ENCODE peak calls at places on chromosomes 16 and 17, in eight cellular contexts. Q is Panc1, L is transverse colon, T is sigmoid colon, H is endothelial cell of umbilical vein, W is stomach, B is spleen, F is upper lobe of left lung. R is an unnamed sample. For H3K9me3, the result is how much of the 10 kb centered on the place peaks cover.

GRCh38 chr17:67834634-67835033 is 9.3 kb downstream of the BPTF start:
- DNase-seq in L (no peak), W (no peak), T (no peak), Q (no peak), H (no peak), F (no peak), B (no peak), R (no peak)

GRCh38 chr16:57029161-57030160 is 40.1 kb downstream of the NLRC5 start:
- DNase-seq in L (no peak), T (no peak), W (no peak), F (no peak), B (peak), H (no peak), Q (no peak), R (no peak)

GRCh38 chr17:47205419-47205963 is 3.7 kb upstream of the MYL4 start:
- DNase-seq in L (peak), T (peak), H (no peak), F (peak), B (peak), Q (no peak), W (peak), R (no peak)

GRCh38 chr16:27112093-27112811 is 45.5 kb downstream of the C16orf82 start:
- DNase-seq in F (no peak), Q (no peak), B (no peak), L (no peak), H (no peak), W (no peak), T (no peak), R (no peak)

GRCh38 chr17:48725294-48726064 is 2.5 kb downstream of the PRAC2 start:
- DNase-seq in F (no peak), L (no peak), W (no peak), H (no peak), B (no peak), T (peak), Q (no peak), R (no peak)

GRCh38 chr16:4591191-4591590 is 23.5 kb downstream of the UBALD1 start:
- DNase-seq in L (no peak), T (no peak), B (no peak), F (no peak), H (no peak), Q (no peak), W (no peak), R (no peak)

GRCh38 chr17:38334480-38335364 is 9.0 kb downstream of the GPR179 start:
- DNase-seq in B (no peak), Q (no peak), F (peak), H (no peak), W (no peak), L (no peak), T (no peak), R (no peak)

GRCh38 chr16:80337786-80338185 is 203.0 kb upstream of the DYNLRB2 start:
- DNase-seq in L (no peak), Q (no peak), B (no peak), W (no peak), T (no peak), H (no peak), F (no peak), R (no peak)

GRCh38 chr17:79839363-79840203 is at the start of gene CBX4:
- DNase-seq in B (peak), H (peak), F (peak), Q (no peak), T (peak), W (peak), L (peak), R (no peak)

GRCh38 chr17:10139560-10139959 is 58.8 kb downstream of the GAS7 start:
- DNase-seq in L (no peak), Q (no peak), T (no peak), F (no peak), B (no peak), W (no peak), H (no peak), R (no peak)

GRCh38 chr17:10136258-10136981 is 62.0 kb downstream of the GAS7 start:
- DNase-seq in T (no peak), H (no peak), B (no peak), F (no peak), L (no peak), Q (no peak), W (no peak), R (no peak)

GRCh38 chr17:10130263-10130662 is 68.1 kb downstream of the GAS7 start:
- DNase-seq in B (no peak), W (no peak), F (no peak), L (no peak), T (no peak), H (no peak), Q (no peak), R (no peak)

GRCh38 chr17:10130733-10131132 is 67.7 kb downstream of the GAS7 start:
- DNase-seq in Q (no peak), B (no peak), H (no peak), L (no peak), T (no peak), W (no peak), F (no peak), R (no peak)

GRCh38 chr17:10135539-10136257 is 62.7 kb downstream of the GAS7 start:
- DNase-seq in Q (no peak), H (no peak), T (peak), F (peak), W (peak), B (no peak), L (peak), R (no peak)
- H3K4me3 ChIP-seq in Q (no peak), H (no peak), T (no peak), F (no peak), W (no peak), B (no peak), L (no peak), R (no peak)

GRCh38 chr17:31572341-31572740 is 180.9 kb downstream of the RAB11FIP4 start:
- DNase-seq in T (no peak), L (no peak), B (no peak), F (no peak), W (no peak), Q (no peak), H (no peak), R (no peak)

GRCh38 chr17:31573861-31574260 is 182.4 kb downstream of the RAB11FIP4 start:
- DNase-seq in T (no peak), L (no peak), H (no peak), Q (no peak), F (no peak), W (no peak), B (no peak), R (no peak)

GRCh38 chr17:31570231-31570630 is 178.8 kb downstream of the RAB11FIP4 start:
- DNase-seq in L (no peak), W (no peak), T (no peak), H (no peak), B (no peak), Q (no peak), F (no peak), R (no peak)

GRCh38 chr17:31573047-31573446 is 181.6 kb downstream of the RAB11FIP4 start:
- DNase-seq in F (no peak), W (no peak), L (no peak), Q (no peak), T (no peak), B (no peak), H (no peak), R (no peak)

DNA sequence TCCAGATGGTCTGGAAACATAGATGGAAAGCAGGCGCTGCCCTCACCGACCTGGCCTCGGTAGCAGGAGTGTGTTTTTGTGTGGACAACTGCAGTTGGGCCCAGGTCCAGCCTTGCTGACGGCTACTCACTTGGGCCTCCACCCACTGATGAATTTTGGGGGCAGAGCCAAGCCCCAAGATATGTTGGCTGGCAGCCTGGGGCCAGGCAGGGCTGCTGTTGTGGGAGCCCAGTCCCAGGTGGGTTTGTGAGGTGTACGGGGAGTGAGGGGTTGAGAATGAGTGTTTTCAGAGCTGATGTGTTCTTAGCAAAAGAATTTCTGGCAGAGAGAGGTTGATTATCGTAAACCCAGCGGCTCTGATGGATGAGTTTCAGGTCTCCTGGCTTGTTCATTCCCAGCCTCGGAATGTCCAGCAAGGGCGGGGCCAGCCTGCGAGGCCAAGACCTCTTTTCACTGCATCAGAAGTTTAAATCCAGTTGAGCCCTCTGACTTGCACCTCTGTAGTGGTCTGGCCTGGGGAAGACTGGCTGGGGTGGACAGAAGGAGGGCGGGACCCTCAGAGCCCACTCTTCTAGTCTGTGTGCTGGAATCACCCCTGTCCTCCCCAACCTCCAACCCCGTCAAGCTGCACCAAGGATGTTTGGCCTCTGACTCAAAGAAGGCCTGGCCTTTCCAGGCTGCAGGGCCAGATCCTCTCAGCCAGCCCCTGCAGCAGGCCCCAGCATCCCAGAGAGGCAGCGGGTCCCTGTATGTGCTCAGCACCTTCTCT is 179.8 kb downstream of the RAB11FIP4 start:
- DNase-seq in W (peak), Q (no peak), L (peak), T (peak), B (no peak), F (peak), H (no peak), R (no peak)
- TF ChIP-seq POLR2AphosphoS5 in W (peak), Q (no peak), L (no peak), T (peak), B (no peak), F (no peak), H (no peak), R (no peak)

GRCh38 chr17:56653877-56654276 is 60.4 kb downstream of the NOG start:
- DNase-seq in L (no peak), W (no peak), T (no peak), F (peak), Q (peak), H (peak), B (no peak), R (peak)

GRCh38 chr17:56659622-56660021 is 66.1 kb downstream of the NOG start:
- DNase-seq in H (no peak), W (no peak), L (no peak), F (no peak), B (no peak), Q (no peak), T (no peak), R (no peak)

GRCh38 chr17:56658648-56659047 is 65.1 kb downstream of the NOG start:
- DNase-seq in Q (no peak), F (no peak), B (no peak), W (no peak), L (no peak), T (no peak), H (no peak), R (no peak)

GRCh38 chr17:56652608-56653007 is 59.1 kb downstream of the NOG start:
- DNase-seq in W (no peak), H (no peak), B (no peak), T (no peak), Q (no peak), L (no peak), F (no peak), R (no peak)

DNA sequence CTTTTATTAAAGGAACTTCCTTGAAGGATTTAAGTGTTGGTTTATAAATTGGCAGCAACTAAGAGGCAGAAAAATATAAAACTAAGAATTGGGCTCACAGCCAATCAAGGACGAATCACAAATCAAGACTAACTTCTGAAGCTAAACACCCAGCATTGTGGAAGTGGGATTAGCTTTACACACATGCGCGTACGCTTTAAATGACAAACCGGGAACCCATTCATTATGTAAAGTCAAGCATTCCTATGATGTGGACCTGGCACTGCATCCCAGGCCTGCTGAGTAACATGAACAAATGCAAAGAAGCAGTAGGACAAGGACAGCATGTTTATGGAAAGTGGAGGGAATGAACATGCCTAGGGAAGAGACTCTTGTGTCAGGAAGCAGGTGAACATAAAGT is 63.5 kb downstream of the NOG start:
- DNase-seq in W (no peak), Q (no peak), F (no peak), L (no peak), B (no peak), T (no peak), H (no peak), R (no peak)
- H3K9me3 ChIP-seq in W (under half), Q (under half), F (under half), L (under half), B (under half), T (under half), H (under half), R (under half)

GRCh38 chr17:2396192-2396567 is 4.7 kb downstream of the MNT start:
- DNase-seq in F (no peak), B (no peak), W (no peak), T (peak), L (no peak), H (no peak), Q (no peak), R (no peak)

GRCh38 chr17:2396568-2397246 is 4.2 kb downstream of the MNT start:
- DNase-seq in Q (no peak), F (peak), B (peak), W (peak), T (peak), H (peak), L (peak), R (no peak)

GRCh38 chr17:2398188-2398587 is 2.7 kb downstream of the MNT start:
- DNase-seq in F (no peak), T (peak), B (no peak), Q (no peak), L (no peak), W (no peak), H (no peak), R (no peak)

GRCh38 chr17:2398655-2399571 is 1.9 kb downstream of the MNT start:
- DNase-seq in L (peak), W (peak), B (peak), T (peak), F (peak), H (peak), Q (no peak), R (no peak)

GRCh38 chr17:2397247-2398171 is 3.4 kb downstream of the MNT start:
- DNase-seq in B (no peak), H (no peak), F (no peak), W (no peak), L (no peak), Q (no peak), T (peak), R (no peak)
- H3K4me3 ChIP-seq in B (peak), H (no peak), F (peak), W (peak), L (peak), Q (peak), T (peak), R (peak)

R was measured in SK-N-MC.